ENCODE peak calls at places on chromosomes 6 and 20, in seven cellular contexts. X is H9, J is IMR-90, P is mesendoderm, V is mesenchymal stem cell, O is H1, D is trophoblast cell. F is an unnamed sample.
A peak's percentile ranks its signal among the peaks of the same experiment; 100 is the strongest.

GRCh38 chr6:89260832-89261231 is 43.7 kb upstream of the GABRR1 start:
- DNase-seq in X (no peak), J (no peak), P (no peak), V (peak; percentile 9), O (peak; percentile 32), D (no peak), F (no peak)

GRCh38 chr6:75094614-75095321 is 111.1 kb downstream of the COL12A1 start:
- DNase-seq in X (no peak), J (peak; percentile 94), P (no peak), V (peak; percentile 80), O (no peak), D (no peak), F (no peak)

GRCh38 chr6:132666118-132666517 is 7.1 kb upstream of the TAAR1 start:
- DNase-seq in X (no peak), J (no peak), P (peak; percentile 82), V (no peak), O (no peak), D (peak; percentile 87), F (no peak)

GRCh38 chr6:132812756-132813172 is 1.6 kb upstream of the RPS12 start:
- DNase-seq in X (no peak), J (peak; percentile 59), P (peak; percentile 50), V (peak; percentile 39), O (no peak), D (no peak), F (no peak)

GRCh38 chr20:33477386-33478234 is 12.3 kb upstream of the CBFA2T2 start:
- DNase-seq in X (peak; percentile 85), J (no peak), P (peak; percentile 42), V (no peak), O (no peak), D (no peak), F (no peak)

GRCh38 chr6:115545410-115545986 is 515.2 kb downstream of the FRK start:
- DNase-seq in X (peak; percentile 88), J (no peak), P (peak; percentile 94), V (no peak), O (peak; percentile 75), D (peak; percentile 38), F (peak; percentile 45)

GRCh38 chr6:109332748-109333147 is 49.5 kb downstream of the CD164 start:
- DNase-seq in X (no peak), J (no peak), P (no peak), V (no peak), O (no peak), D (no peak), F (no peak)

GRCh38 chr6:11364971-11365397 is 132.5 kb upstream of the NEDD9 start:
- DNase-seq in X (no peak), J (no peak), P (no peak), V (peak; percentile 65), O (no peak), D (peak; percentile 33), F (no peak)

GRCh38 chr6:85250586-85251216 is 199.2 kb upstream of the NT5E start:
- DNase-seq in X (no peak), J (no peak), P (no peak), V (no peak), O (no peak), D (no peak), F (no peak)

GRCh38 chr6:149026530-149026942 is 279.7 kb downstream of the UST start:
- DNase-seq in X (peak; percentile 48), J (peak; percentile 98), P (peak; percentile 79), V (peak; percentile 75), O (no peak), D (peak; percentile 88), F (peak; percentile 44)

GRCh38 chr20:22546344-22546743 is 38.0 kb downstream of the FOXA2 start:
- DNase-seq in X (no peak), J (no peak), P (no peak), V (no peak), O (no peak), D (no peak), F (no peak)

GRCh38 chr6:6008648-6009421 is 2.1 kb upstream of the NRN1 start:
- DNase-seq in X (peak; percentile 92), J (no peak), P (peak; percentile 91), V (no peak), O (peak; percentile 84), D (peak; percentile 73), F (peak; percentile 86)

GRCh38 chr6:3596736-3597135 is 139.9 kb upstream of the SLC22A23 start:
- DNase-seq in X (no peak), J (no peak), P (no peak), V (no peak), O (no peak), D (no peak), F (no peak)

GRCh38 chr6:83488448-83488847 is 23.9 kb upstream of the PRSS35 start:
- DNase-seq in X (no peak), J (no peak), P (no peak), V (no peak), O (no peak), D (no peak), F (no peak)

GRCh38 chr6:18280084-18280483 is 15.8 kb upstream of the DEK start:
- DNase-seq in X (no peak), J (no peak), P (no peak), V (no peak), O (no peak), D (no peak), F (no peak)

GRCh38 chr6:18276610-18277009 is 12.3 kb upstream of the DEK start:
- DNase-seq in X (peak; percentile 41), J (no peak), P (peak; percentile 37), V (no peak), O (no peak), D (peak; percentile 54), F (no peak)

GRCh38 chr6:18284261-18284660 is 19.9 kb upstream of the DEK start:
- DNase-seq in X (no peak), J (no peak), P (peak; percentile 53), V (no peak), O (no peak), D (no peak), F (no peak)

GRCh38 chr6:18277181-18278006 is 13.1 kb upstream of the DEK start:
- DNase-seq in X (peak; percentile 51), J (no peak), P (peak; percentile 29), V (no peak), O (peak; percentile 78), D (no peak), F (no peak)

GRCh38 chr6:18281564-18281963 is 17.2 kb upstream of the DEK start:
- DNase-seq in X (no peak), J (no peak), P (no peak), V (no peak), O (no peak), D (no peak), F (no peak)
- H2AK5ac ChIP-seq in X (no peak overlapping the region), J (no peak overlapping the region), P (no peak overlapping the region), V (no peak overlapping the region), O (no peak overlapping the region), D (no peak overlapping the region), F (no peak overlapping the region)

GRCh38 chr6:54130179-54130578 is 18.9 kb downstream of the MLIP start:
- DNase-seq in X (no peak), J (no peak), P (no peak), V (no peak), O (no peak), D (no peak), F (no peak)

GRCh38 chr6:54135665-54136370 is 24.6 kb downstream of the MLIP start:
- DNase-seq in X (no peak), J (peak; percentile 39), P (no peak), V (peak; percentile 47), O (no peak), D (no peak), F (no peak)

GRCh38 chr6:54133186-54133585 is 21.9 kb downstream of the MLIP start:
- DNase-seq in X (no peak), J (no peak), P (no peak), V (no peak), O (no peak), D (no peak), F (no peak)

GRCh38 chr6:54134934-54135333 is 23.7 kb downstream of the MLIP start:
- DNase-seq in X (no peak), J (peak; percentile 6), P (no peak), V (peak; percentile 18), O (no peak), D (no peak), F (no peak)

GRCh38 chr6:54132587-54132986 is 21.3 kb downstream of the MLIP start:
- DNase-seq in X (no peak), J (no peak), P (no peak), V (no peak), O (no peak), D (no peak), F (no peak)
- H3K4me2 ChIP-seq in X (no peak overlapping the region), J (no peak overlapping the region), P (no peak overlapping the region), V (no peak overlapping the region), O (no peak overlapping the region), D (no peak overlapping the region), F (no peak overlapping the region)

GRCh38 chr6:40413231-40413755 is 173.9 kb downstream of the LRFN2 start:
- DNase-seq in X (no peak), J (no peak), P (no peak), V (peak; percentile 85), O (no peak), D (no peak), F (no peak)

GRCh38 chr6:40409143-40409542 is 178.0 kb downstream of the LRFN2 start:
- DNase-seq in X (no peak), J (no peak), P (peak; percentile 11), V (no peak), O (no peak), D (no peak), F (no peak)

GRCh38 chr6:40409716-40410397 is 177.3 kb downstream of the LRFN2 start:
- DNase-seq in X (no peak), J (no peak), P (peak; percentile 57), V (no peak), O (no peak), D (no peak), F (no peak)

GRCh38 chr6:40411881-40412280 is 175.3 kb downstream of the LRFN2 start:
- DNase-seq in X (no peak), J (no peak), P (no peak), V (no peak), O (no peak), D (no peak), F (no peak)

GRCh38 chr6:40410792-40411191 is 176.4 kb downstream of the LRFN2 start:
- DNase-seq in X (no peak), J (no peak), P (no peak), V (no peak), O (no peak), D (no peak), F (no peak)
- H2AK5ac ChIP-seq in X (no peak overlapping the region), J (no peak overlapping the region), P (no peak overlapping the region), V (peak overlapping the region; percentile 53), O (no peak overlapping the region), D (no peak overlapping the region), F (peak overlapping the region; percentile 71)

GRCh38 chr20:62604796-62605195 is 37.5 kb upstream of the SLCO4A1 start:
- DNase-seq in X (no peak), J (no peak), P (no peak), V (no peak), O (no peak), D (no peak), F (no peak)

GRCh38 chr20:62603907-62604785 is 38.2 kb upstream of the SLCO4A1 start:
- DNase-seq in X (no peak), J (no peak), P (no peak), V (no peak), O (no peak), D (no peak), F (no peak)

GRCh38 chr20:62606551-62607201 is 35.6 kb upstream of the SLCO4A1 start:
- DNase-seq in X (no peak), J (no peak), P (no peak), V (no peak), O (no peak), D (peak; percentile 19), F (no peak)

GRCh38 chr20:62605996-62606395 is 36.3 kb upstream of the SLCO4A1 start:
- DNase-seq in X (no peak), J (no peak), P (no peak), V (no peak), O (no peak), D (no peak), F (no peak)

GRCh38 chr20:62605236-62605948 is 36.9 kb upstream of the SLCO4A1 start:
- DNase-seq in X (no peak), J (no peak), P (no peak), V (no peak), O (no peak), D (no peak), F (no peak)
- H3K4me2 ChIP-seq in X (no peak overlapping the region), J (no peak overlapping the region), P (no peak overlapping the region), V (no peak overlapping the region), O (no peak overlapping the region), D (no peak overlapping the region), F (no peak overlapping the region)

F was measured in neuronal stem cell.